ENCODE peak calls at places on chromosomes 1 and 21, in eight cellular contexts. P, X, T, R, W, K, Z and O are unnamed samples.

GRCh38 chr1:220137006-220137794 is 43.3 kb downstream of the IARS2 start:
- DNase-seq in T (no peak), P (no peak), R (no peak), K (peak; percentile 90), Z (no peak), X (no peak), W (no peak), O (no peak)

GRCh38 chr1:174344162-174344561 is 103.6 kb upstream of the GPR52 start:
- DNase-seq in X (no peak), W (no peak), P (no peak), Z (no peak), K (no peak), T (no peak), R (no peak), O (no peak)

GRCh38 chr1:232952514-232953175 is 2.2 kb downstream of the NTPCR start:
- DNase-seq in T (no peak), W (peak; percentile 65), P (no peak), X (peak; percentile 73), Z (peak; percentile 64), R (peak; percentile 13), K (peak; percentile 60), O (no peak)

GRCh38 chr21:45804809-45805313 is 161.3 kb downstream of the PCBP3 start:
- DNase-seq in T (no peak), P (no peak), R (no peak), W (no peak), K (no peak), X (no peak), Z (no peak), O (no peak)

GRCh38 chr1:226133504-226134123 is 52.9 kb downstream of the ACBD3 start:
- DNase-seq in K (no peak), T (peak; percentile 48), R (no peak), P (no peak), Z (no peak), W (no peak), X (no peak), O (no peak)

GRCh38 chr21:33924766-33925100 is 9.1 kb upstream of the ATP5PO start:
- DNase-seq in R (no peak), P (no peak), K (no peak), W (peak; percentile 94), Z (no peak), T (no peak), X (no peak), O (no peak)

GRCh38 chr1:84379128-84379527 is 19.2 kb upstream of the DNASE2B start:
- DNase-seq in P (peak; percentile 62), W (peak; percentile 6), R (no peak), T (no peak), Z (no peak), X (no peak), K (no peak), O (no peak)

GRCh38 chr1:208511242-208511860 is 267.2 kb upstream of the PLXNA2 start:
- DNase-seq in Z (no peak), X (no peak), T (no peak), W (no peak), P (no peak), R (no peak), K (no peak), O (no peak)

GRCh38 chr1:91015794-91016550 is 5.9 kb downstream of the ZNF644 start:
- DNase-seq in W (no peak), K (peak; percentile 16), X (no peak), T (no peak), Z (no peak), R (no peak), P (peak; percentile 4), O (no peak)

GRCh38 chr1:245118066-245118465 is 36.7 kb upstream of the KIF26B start:
- DNase-seq in T (no peak), K (no peak), R (no peak), Z (no peak), W (no peak), X (no peak), P (no peak), O (no peak)

GRCh38 chr1:78091215-78091813 is 45.5 kb downstream of the GIPC2 start:
- DNase-seq in Z (no peak), T (no peak), W (no peak), X (no peak), K (no peak), P (no peak), R (no peak), O (no peak)

GRCh38 chr21:33931799-33932390 is 16.3 kb upstream of the ATP5PO start:
- DNase-seq in X (no peak), Z (no peak), K (no peak), P (no peak), R (no peak), T (no peak), W (no peak), O (no peak)

GRCh38 chr1:183996036-183996376 is 41.5 kb downstream of the COLGALT2 start:
- DNase-seq in X (no peak), T (no peak), Z (no peak), W (no peak), K (no peak), P (no peak), R (no peak), O (no peak)

GRCh38 chr1:227622739-227623475 is 59.6 kb downstream of the ZNF678 start:
- DNase-seq in K (no peak), T (no peak), P (no peak), R (no peak), X (no peak), Z (no peak), W (no peak), O (no peak)

GRCh38 chr1:156419863-156420208 is 50.8 kb downstream of the RHBG start:
- DNase-seq in K (no peak), X (no peak), P (no peak), W (no peak), R (no peak), T (no peak), Z (no peak), O (no peak)

GRCh38 chr1:209768354-209768774 is 12.5 kb downstream of the TRAF3IP3 start:
- DNase-seq in P (no peak), Z (no peak), T (no peak), W (no peak), R (no peak), K (no peak), X (no peak), O (no peak)

GRCh38 chr1:175192111-175192629 is 406 bp downstream of the KIAA0040 start:
- DNase-seq in Z (peak; percentile 56), R (no peak), K (peak; percentile 38), P (no peak), T (peak; percentile 71), W (peak; percentile 17), X (no peak), O (no peak)

GRCh38 chr1:78101514-78101913 is 55.7 kb downstream of the GIPC2 start:
- DNase-seq in P (peak; percentile 89), X (peak; percentile 64), Z (no peak), R (no peak), K (no peak), T (peak; percentile 90), W (peak; percentile 25), O (no peak)

GRCh38 chr21:22536511-22536910 is 1538.3 kb downstream of the NCAM2 start:
- DNase-seq in T (no peak), W (peak; percentile 69), K (no peak), X (peak; percentile 47), R (no peak), Z (no peak), P (peak; percentile 12), O (no peak)

GRCh38 chr21:44648557-44649311 is 2.5 kb downstream of the KRTAP10-11 start:
- DNase-seq in W (no peak), K (no peak), T (no peak), Z (no peak), X (no peak), P (no peak), R (no peak), O (no peak)

GRCh38 chr1:25197982-25198681 is 34.2 kb downstream of the SYF2 start:
- DNase-seq in K (no peak), P (no peak), T (no peak), X (no peak), Z (no peak), R (no peak), W (no peak), O (no peak)

GRCh38 chr1:42422672-42423236 is 33.1 kb downstream of the ZMYND12 start:
- DNase-seq in X (no peak), P (no peak), T (no peak), W (no peak), Z (peak; percentile 81), K (peak; percentile 89), R (peak; percentile 28), O (no peak)

GRCh38 chr1:147851149-147851548 is 51.4 kb upstream of the GJA8 start:
- DNase-seq in W (no peak), Z (no peak), T (no peak), P (no peak), K (no peak), X (no peak), R (no peak), O (no peak)

GRCh38 chr1:205800470-205800869 is 12.5 kb downstream of the SLC41A1 start:
- DNase-seq in Z (no peak), X (no peak), K (no peak), W (no peak), P (no peak), R (no peak), T (no peak), O (no peak)

GRCh38 chr1:209652873-209653401 is 712 bp upstream of the LAMB3 start:
- DNase-seq in P (no peak), W (peak; percentile 94), Z (peak; percentile 71), R (no peak), T (no peak), X (peak; percentile 15), K (peak; percentile 62), O (no peak)

GRCh38 chr1:53160924-53161378 is 18.5 kb upstream of the SLC1A7 start:
- DNase-seq in X (no peak), R (no peak), T (no peak), P (no peak), Z (no peak), W (no peak), K (no peak), O (no peak)

GRCh38 chr1:151981178-151981525 is 12.5 kb downstream of the S100A10 start:
- DNase-seq in T (no peak), W (peak; percentile 87), R (no peak), Z (no peak), X (no peak), P (no peak), K (no peak), O (no peak)

GRCh38 chr1:73755649-73756048 is 442.3 kb downstream of the LRRIQ3 start:
- DNase-seq in T (no peak), K (no peak), P (no peak), Z (no peak), W (no peak), X (no peak), R (peak; percentile 85), O (no peak)

GRCh38 chr1:201309420-201309819 is 26.1 kb downstream of the PKP1 start:
- DNase-seq in P (no peak), R (peak; percentile 43), Z (peak; percentile 90), T (no peak), W (no peak), X (peak; percentile 37), K (peak; percentile 89), O (no peak)

GRCh38 chr1:9593492-9594465 is 5.1 kb downstream of the TMEM201 start:
- DNase-seq in T (no peak), W (peak; percentile 70), Z (peak; percentile 23), X (peak; percentile 34), R (peak; percentile 94), K (peak; percentile 92), P (no peak), O (no peak)

GRCh38 chr1:86933562-86934377 is 19.3 kb downstream of the HS2ST1 start:
- DNase-seq in K (no peak), Z (no peak), W (no peak), R (no peak), X (no peak), T (no peak), P (no peak), O (no peak)

GRCh38 chr1:90434460-90434859 is 282.6 kb downstream of the BARHL2 start:
- DNase-seq in K (no peak), T (no peak), R (no peak), W (no peak), P (no peak), X (no peak), Z (no peak), O (no peak)

GRCh38 chr1:154288694-154289093 is 16.3 kb downstream of the HAX1 start:
- DNase-seq in X (no peak), R (no peak), W (no peak), K (no peak), P (no peak), T (no peak), Z (no peak), O (no peak)

GRCh38 chr1:16677552-16678423 is 11.0 kb upstream of the RNU1-3 start:
- DNase-seq in K (peak; percentile 11), Z (no peak), P (no peak), T (no peak), R (no peak), W (peak; percentile 27), X (peak; percentile 30), O (no peak)